ENCODE peak calls at places on chromosome 21, in nine cellular contexts. I is endothelial cell, K is NCI-H1092, O is AG08395, U is fibroblast of the conjunctiva, W is epithelial cell of proximal tubule, E is GM23338, Y is HTR-8/SVneo, M is T1000. H is an unnamed sample.

GRCh38 chr21:44854664-44855446 is 18.6 kb downstream of the PTTG1IP start:
- DNase-seq in I (no peak), K (no peak), O (no peak), U (no peak), W (no peak), E (no peak), Y (no peak), M (no peak), H (no peak)

GRCh38 chr21:20647603-20648002 is 350.6 kb upstream of the NCAM2 start:
- DNase-seq in I (no peak), K (no peak), O (peak), U (no peak), W (no peak), E (no peak), Y (peak), M (no peak), H (no peak)

GRCh38 chr21:46122241-46122671 is 24.3 kb downstream of the COL6A2 start:
- DNase-seq in I (no peak), K (no peak), O (peak), U (no peak), W (no peak), E (no peak), Y (no peak), M (no peak), H (peak)

GRCh38 chr21:45530423-45531113 is 11.7 kb downstream of the SLC19A1 start:
- DNase-seq in I (no peak), K (no peak), O (no peak), U (no peak), W (no peak), E (no peak), Y (no peak), M (no peak), H (no peak)

GRCh38 chr21:45618846-45619485 is 24.6 kb upstream of the PCBP3 start:
- DNase-seq in I (no peak), K (no peak), O (peak), U (no peak), W (no peak), E (no peak), Y (no peak), M (no peak), H (no peak)

GRCh38 chr21:36630485-36631206 is 68.3 kb upstream of the SIM2 start:
- DNase-seq in I (peak), K (peak), O (peak), U (no peak), W (no peak), E (peak), Y (peak), M (peak), H (peak)

GRCh38 chr21:45706299-45706698 is 62.8 kb downstream of the PCBP3 start:
- DNase-seq in I (no peak), K (no peak), O (no peak), U (no peak), W (no peak), E (no peak), Y (no peak), M (no peak), H (no peak)

GRCh38 chr21:37874481-37874880 is 41.8 kb downstream of the KCNJ6 start:
- DNase-seq in I (no peak), K (no peak), O (no peak), U (no peak), W (no peak), E (no peak), Y (no peak), M (no peak), H (no peak)

GRCh38 chr21:42153746-42154145 is 65.2 kb upstream of the ABCG1 start:
- DNase-seq in I (no peak), K (no peak), O (no peak), U (no peak), W (no peak), E (no peak), Y (no peak), M (no peak), H (no peak)

GRCh38 chr21:33258475-33258874 is 7.7 kb upstream of the IL10RB start:
- DNase-seq in I (no peak), K (no peak), O (no peak), U (no peak), W (no peak), E (no peak), Y (no peak), M (no peak), H (no peak)

GRCh38 chr21:35606136-35606535 is 454.2 kb downstream of the SETD4 start:
- DNase-seq in I (no peak), K (no peak), O (no peak), U (no peak), W (no peak), E (no peak), Y (no peak), M (no peak), H (no peak)

GRCh38 chr21:44089001-44089911 is 17.9 kb upstream of the PWP2 start:
- DNase-seq in I (no peak), K (no peak), O (no peak), U (no peak), W (peak), E (no peak), Y (no peak), M (no peak), H (no peak)

GRCh38 chr21:29078884-29079765 is 5.7 kb upstream of the CCT8 start:
- DNase-seq in I (no peak), K (no peak), O (no peak), U (no peak), W (no peak), E (no peak), Y (no peak), M (no peak), H (no peak)

GRCh38 chr21:42227909-42228708 is 9.2 kb downstream of the ABCG1 start:
- DNase-seq in I (peak), K (no peak), O (peak), U (peak), W (peak), E (peak), Y (peak), M (no peak), H (peak)

GRCh38 chr21:32719085-32719484 is 8.7 kb downstream of the SYNJ1 start:
- DNase-seq in I (no peak), K (no peak), O (no peak), U (no peak), W (no peak), E (no peak), Y (no peak), M (no peak), H (no peak)

GRCh38 chr21:38789275-38789674 is 16.5 kb upstream of the ETS2 start:
- DNase-seq in I (no peak), K (no peak), O (no peak), U (no peak), W (no peak), E (no peak), Y (no peak), M (no peak), H (no peak)

H was measured in AG08396.